ENCODE peak calls at places on chromosomes 16 and 17, in eight cellular contexts. F is stimulated activated CD8-positive, alpha-beta memory T cell treated with anti-CD3 and anti-CD28 coated beads, Interleukin-7, amount 100 ng/mL, for 1 hour; I is AG10803; W is endodermal cell; G is adrenal gland; D is GM23248; E is activated CD4-positive, alpha-beta T cell treated with anti-CD3 and anti-CD28 coated beads, Interleukin-2, amount 10 ng/mL, durations not matched to agents 7 days and 5 days; Z is H9. L is an unnamed sample.

GRCh38 chr17:74485841-74486240 is 19.4 kb downstream of the CD300A start:
- DNase-seq in D (no peak), F (no peak), G (no peak), Z (peak), W (peak), I (no peak), E (no peak), L (peak)

GRCh38 chr17:2749058-2749783 is at the start of gene CCDC92B:
- DNase-seq in E (no peak), I (no peak), G (no peak), D (no peak), W (peak), Z (peak), F (no peak), L (no peak)

GRCh38 chr17:81735181-81736102 is 23.4 kb downstream of the SLC25A10 start:
- DNase-seq in F (no peak), W (peak), D (peak), Z (no peak), I (peak), G (peak), E (no peak), L (peak)

GRCh38 chr16:66899310-66899944 is 19.1 kb downstream of the PDP2 start:
- DNase-seq in I (peak), D (peak), G (peak), Z (no peak), E (no peak), W (no peak), F (no peak), L (no peak)

GRCh38 chr17:32960815-32961214 is 30.8 kb upstream of the SPACA3 start:
- DNase-seq in G (no peak), E (no peak), F (no peak), I (peak), Z (no peak), D (peak), W (peak), L (peak)

GRCh38 chr17:11909348-11909747 is 87.9 kb downstream of the ZNF18 start:
- DNase-seq in I (no peak), D (no peak), W (peak), G (no peak), Z (peak), E (no peak), F (no peak), L (no peak)

GRCh38 chr17:7626956-7627249 is 718 bp downstream of the SAT2 start:
- DNase-seq in G (no peak), I (no peak), E (no peak), F (no peak), D (peak), Z (no peak), W (no peak), L (peak)

GRCh38 chr16:69329369-69330285 is 761 bp downstream of the PDF start:
- DNase-seq in W (peak), F (no peak), E (peak), G (peak), Z (no peak), D (peak), I (no peak), L (peak)

GRCh38 chr17:58357312-58358297 is 5.6 kb upstream of the SUPT4H1 start:
- DNase-seq in Z (no peak), W (no peak), F (no peak), D (no peak), E (no peak), I (no peak), G (no peak), L (no peak)

GRCh38 chr16:2042171-2042570 is 5.5 kb downstream of the NTHL1 start:
- DNase-seq in F (no peak), G (no peak), W (no peak), E (no peak), D (no peak), Z (no peak), I (no peak), L (no peak)

GRCh38 chr17:79794659-79795511 is 2.0 kb downstream of the CBX8 start:
- DNase-seq in I (no peak), Z (peak), F (no peak), G (no peak), W (peak), E (no peak), D (no peak), L (no peak)

GRCh38 chr17:63665527-63666214 is 34.3 kb downstream of the LIMD2 start:
- DNase-seq in Z (no peak), W (no peak), F (no peak), G (peak), I (no peak), E (no peak), D (no peak), L (no peak)

GRCh38 chr17:57724038-57724728 is 20.9 kb downstream of the CCDC182 start:
- DNase-seq in Z (no peak), E (no peak), G (no peak), W (peak), F (no peak), I (no peak), D (no peak), L (no peak)

GRCh38 chr17:49456172-49456965 is 38.7 kb upstream of the NGFR start:
- DNase-seq in G (no peak), I (peak), W (no peak), F (no peak), E (no peak), D (peak), Z (no peak), L (peak)

GRCh38 chr17:42779942-42780815 is at the start of gene WNK4:
- DNase-seq in E (no peak), W (peak), G (no peak), F (no peak), I (peak), D (peak), Z (peak), L (peak)

GRCh38 chr16:3509470-3509928 is 8.7 kb downstream of the CLUAP1 start:
- DNase-seq in D (no peak), I (no peak), E (peak), W (peak), F (peak), G (no peak), Z (peak), L (no peak)

GRCh38 chr17:50533720-50534148 is 1.2 kb downstream of the EPN3 start:
- DNase-seq in I (peak), Z (no peak), D (peak), E (no peak), F (no peak), G (peak), W (peak), L (peak)

GRCh38 chr16:31484491-31485171 is 1.7 kb downstream of the SLC5A2 start:
- DNase-seq in F (no peak), G (no peak), Z (peak), E (no peak), I (no peak), D (no peak), W (peak), L (no peak)

GRCh38 chr17:65220732-65221131 is 83.6 kb downstream of the RGS9 start:
- DNase-seq in G (no peak), E (no peak), F (no peak), D (peak), I (peak), W (peak), Z (no peak), L (peak)

GRCh38 chr17:7045492-7046126 is 1.7 kb upstream of the SLC16A11 start:
- DNase-seq in I (peak), F (no peak), G (no peak), D (peak), E (peak), W (peak), Z (no peak), L (peak)

GRCh38 chr17:60422162-60422665 is at the start of gene CHCT1:
- DNase-seq in E (no peak), D (no peak), Z (peak), W (no peak), G (no peak), I (no peak), F (no peak), L (no peak)

GRCh38 chr16:30368122-30368791 is 2.0 kb downstream of the TBC1D10B start:
- DNase-seq in Z (no peak), E (no peak), D (peak), F (no peak), I (peak), G (peak), W (peak), L (peak)

GRCh38 chr17:2094891-2095535 is 40.1 kb downstream of the HIC1 start:
- DNase-seq in Z (peak), D (peak), F (no peak), I (peak), G (peak), W (peak), E (no peak), L (peak)

GRCh38 chr16:88489163-88489721 is 36.2 kb downstream of the ZFPM1 start:
- DNase-seq in Z (no peak), I (no peak), F (no peak), E (no peak), G (no peak), D (no peak), W (no peak), L (no peak)

GRCh38 chr16:86874141-86874540 is 295.8 kb downstream of the FOXL1 start:
- DNase-seq in I (no peak), F (peak), E (peak), W (peak), Z (peak), D (peak), G (no peak), L (peak)

GRCh38 chr17:5718751-5719150 is 134.4 kb upstream of the NLRP1 start:
- DNase-seq in F (no peak), G (no peak), W (no peak), Z (no peak), D (no peak), E (no peak), I (no peak), L (no peak)

GRCh38 chr17:5164465-5164864 is 27.2 kb downstream of the ZNF594 start:
- DNase-seq in Z (no peak), W (no peak), D (no peak), E (no peak), G (no peak), F (no peak), I (no peak), L (no peak)

GRCh38 chr17:62062936-62063335 is 2.1 kb downstream of the MED13 start:
- DNase-seq in G (no peak), W (no peak), I (no peak), E (no peak), F (no peak), D (no peak), Z (no peak), L (no peak)